ENCODE peak calls at places on chromosomes 11 and 22, in five cellular contexts. C is SK-N-SH, V is K562, R is HepG2, F is GM12878. Y is an unnamed sample.

GRCh38 chr22:36644333-36644757 is 59.2 kb downstream of the CACNG2 start:
- DNase-seq in C (no peak), V (peak; percentile 66), R (peak; percentile 51), F (no peak), Y (peak; percentile 68)

GRCh38 chr11:120332822-120333716 is 3.1 kb upstream of the ARHGEF12 start:
- DNase-seq in C (no peak), V (no peak), R (no peak), F (no peak), Y (no peak)

GRCh38 chr11:108929241-108929640 is 264.4 kb downstream of the DDX10 start:
- DNase-seq in C (no peak), V (no peak), R (peak; percentile 19), F (no peak), Y (no peak)

GRCh38 chr11:65862941-65863888 is 3.0 kb downstream of the MUS81 start:
- DNase-seq in C (no peak), V (no peak), R (no peak), F (no peak), Y (no peak)

GRCh38 chr11:10793470-10794255 is 15.1 kb downstream of the EIF4G2 start:
- DNase-seq in C (no peak), V (no peak), R (no peak), F (no peak), Y (no peak)

GRCh38 chr22:19687561-19688300 is 26.6 kb upstream of the SEPTIN5 start:
- DNase-seq in C (no peak), V (peak; percentile 43), R (no peak), F (no peak), Y (no peak)

GRCh38 chr11:130666781-130667251 is 218.4 kb downstream of the ADAMTS15 start:
- DNase-seq in C (no peak), V (no peak), R (no peak), F (no peak), Y (no peak)

GRCh38 chr22:44403166-44403565 is 90.4 kb upstream of the SHISAL1 start:
- DNase-seq in C (no peak), V (no peak), R (no peak), F (no peak), Y (no peak)

GRCh38 chr11:64675417-64676252 is 47.4 kb downstream of the NRXN2 start:
- DNase-seq in C (peak; percentile 59), V (no peak), R (no peak), F (no peak), Y (peak; percentile 55)

GRCh38 chr11:112885744-112886706 is 75.2 kb upstream of the NCAM1 start:
- DNase-seq in C (no peak), V (no peak), R (no peak), F (no peak), Y (no peak)

GRCh38 chr11:1382831-1383607 is 6.7 kb upstream of the BRSK2 start:
- DNase-seq in C (peak; percentile 91), V (peak; percentile 67), R (peak; percentile 22), F (peak; percentile 26), Y (peak; percentile 66)

GRCh38 chr22:45777046-45777851 is 105.6 kb downstream of the ATXN10 start:
- DNase-seq in C (no peak), V (no peak), R (no peak), F (no peak), Y (no peak)

GRCh38 chr22:24189249-24190158 is 8.2 kb downstream of the SUSD2 start:
- DNase-seq in C (peak; percentile 95), V (peak; percentile 56), R (peak; percentile 52), F (no peak), Y (peak; percentile 88)

GRCh38 chr11:11510939-11511338 is 110.9 kb downstream of the GALNT18 start:
- DNase-seq in C (no peak), V (no peak), R (no peak), F (no peak), Y (no peak)

GRCh38 chr11:47394322-47395224 is 13.8 kb upstream of the SLC39A13 start:
- DNase-seq in C (no peak), V (peak; percentile 67), R (peak; percentile 38), F (no peak), Y (no peak)

GRCh38 chr11:12653729-12654128 is 20.5 kb upstream of the TEAD1 start:
- DNase-seq in C (no peak), V (peak; percentile 15), R (peak; percentile 61), F (no peak), Y (no peak)
- TF ChIP-seq FOXM1 in C (no peak), V (no peak), R (no peak), F (no peak), Y (no peak)

DNA sequence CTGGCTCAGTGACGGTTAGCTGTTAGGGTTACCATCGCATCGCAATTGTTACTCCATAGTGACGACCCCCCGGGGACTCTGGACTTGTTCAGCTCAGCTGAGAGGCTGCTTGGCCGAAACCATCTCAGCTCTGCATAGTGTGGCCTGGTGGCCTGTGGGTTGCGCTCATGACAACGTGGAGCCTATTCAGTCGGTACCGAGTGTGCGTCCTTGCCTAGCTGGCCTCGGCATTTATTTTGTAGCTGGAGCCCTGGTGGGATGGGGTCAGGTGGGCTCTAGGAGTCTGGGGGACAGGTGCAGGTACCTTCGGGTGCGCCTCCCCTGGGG is 13.5 kb downstream of the LRP5 start:
- DNase-seq in C (peak; percentile 3), V (no peak), R (no peak), F (no peak), Y (no peak)
- TF ChIP-seq FOXM1 in C (no peak), V (no peak), R (no peak), F (no peak), Y (no peak)

DNA sequence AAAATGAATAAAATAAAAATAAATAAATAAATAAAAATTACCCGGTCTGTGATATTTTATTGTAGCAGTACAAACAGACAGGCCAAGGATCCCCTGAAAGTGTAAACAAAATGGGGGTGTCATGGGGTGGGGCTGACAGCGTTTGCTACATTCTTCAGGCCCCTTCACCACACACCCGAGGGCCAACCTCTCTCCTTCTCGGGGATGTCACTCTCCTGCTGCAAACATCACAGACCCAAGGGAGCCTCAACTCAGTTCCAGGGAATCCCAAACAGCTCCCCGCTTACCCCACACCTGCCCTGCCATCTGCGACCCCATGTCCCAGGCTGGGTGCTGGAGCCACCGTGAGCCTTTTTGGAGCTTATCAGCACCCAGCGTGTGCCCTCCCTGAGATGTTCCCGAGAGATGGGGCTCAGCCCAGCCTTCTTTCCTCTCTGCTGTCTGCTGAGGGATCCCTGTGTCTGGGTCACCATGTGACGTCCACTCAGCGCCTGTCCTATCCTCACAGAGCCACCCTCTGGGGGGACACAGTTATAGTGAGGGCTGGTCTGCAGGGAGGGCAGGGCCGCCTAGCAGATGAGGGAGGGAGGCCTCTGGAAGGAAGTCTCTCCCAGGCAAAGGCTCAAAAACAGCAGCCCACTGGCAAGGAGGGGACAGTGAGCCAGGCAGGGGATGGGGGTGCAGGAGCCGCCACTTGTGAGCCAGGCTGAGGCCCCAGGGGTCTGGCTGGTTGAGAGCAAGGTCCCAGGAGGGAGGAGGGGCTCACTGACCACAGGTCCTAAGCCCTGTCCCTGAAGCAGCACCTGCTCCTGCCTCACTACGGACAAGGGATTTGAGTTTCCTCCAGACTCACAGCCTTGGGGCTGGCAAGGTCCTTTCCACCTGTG is 1041.6 kb downstream of the BRD1 start:
- DNase-seq in C (no peak), V (no peak), R (no peak), F (no peak), Y (no peak)
- TF ChIP-seq FOXM1 in C (no peak), V (no peak), R (no peak), F (no peak), Y (no peak)

GRCh38 chr11:20854214-20854613 is 184.8 kb downstream of the NELL1 start:
- DNase-seq in C (no peak), V (no peak), R (no peak), F (no peak), Y (no peak)
- TF ChIP-seq FOXM1 in C (no peak), V (no peak), R (no peak), F (no peak), Y (no peak)

DNA sequence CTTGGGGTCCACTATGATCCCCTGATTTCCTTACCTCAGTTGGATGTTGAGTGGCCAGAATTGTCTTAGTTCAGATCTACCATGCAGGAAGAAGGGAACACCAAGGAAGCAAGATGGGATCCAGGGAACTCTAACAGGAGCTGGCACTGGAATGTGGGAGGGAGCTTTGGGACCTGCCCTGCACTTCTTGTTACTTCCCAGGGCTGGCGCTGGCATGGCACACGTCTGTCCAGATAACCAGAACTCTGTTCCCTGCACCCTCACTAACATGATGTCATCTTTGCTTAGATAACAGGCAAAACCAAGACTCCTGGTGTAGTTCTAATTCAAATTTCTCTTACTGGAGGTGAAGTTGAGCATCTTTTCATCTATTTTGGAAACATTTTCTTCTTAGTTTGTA is 550.0 kb downstream of the MN1 start:
- DNase-seq in C (no peak), V (no peak), R (no peak), F (no peak), Y (no peak)
- TF ChIP-seq FOXM1 in C (no peak), V (no peak), R (no peak), F (no peak), Y (no peak)

GRCh38 chr22:23183107-23183698 is 2.9 kb downstream of the BCR start:
- DNase-seq in C (peak; percentile 80), V (peak; percentile 97), R (peak; percentile 47), F (no peak), Y (peak; percentile 68)
- TF ChIP-seq FOXM1 in C (no peak), V (no peak), R (no peak), F (no peak), Y (no peak)

DNA sequence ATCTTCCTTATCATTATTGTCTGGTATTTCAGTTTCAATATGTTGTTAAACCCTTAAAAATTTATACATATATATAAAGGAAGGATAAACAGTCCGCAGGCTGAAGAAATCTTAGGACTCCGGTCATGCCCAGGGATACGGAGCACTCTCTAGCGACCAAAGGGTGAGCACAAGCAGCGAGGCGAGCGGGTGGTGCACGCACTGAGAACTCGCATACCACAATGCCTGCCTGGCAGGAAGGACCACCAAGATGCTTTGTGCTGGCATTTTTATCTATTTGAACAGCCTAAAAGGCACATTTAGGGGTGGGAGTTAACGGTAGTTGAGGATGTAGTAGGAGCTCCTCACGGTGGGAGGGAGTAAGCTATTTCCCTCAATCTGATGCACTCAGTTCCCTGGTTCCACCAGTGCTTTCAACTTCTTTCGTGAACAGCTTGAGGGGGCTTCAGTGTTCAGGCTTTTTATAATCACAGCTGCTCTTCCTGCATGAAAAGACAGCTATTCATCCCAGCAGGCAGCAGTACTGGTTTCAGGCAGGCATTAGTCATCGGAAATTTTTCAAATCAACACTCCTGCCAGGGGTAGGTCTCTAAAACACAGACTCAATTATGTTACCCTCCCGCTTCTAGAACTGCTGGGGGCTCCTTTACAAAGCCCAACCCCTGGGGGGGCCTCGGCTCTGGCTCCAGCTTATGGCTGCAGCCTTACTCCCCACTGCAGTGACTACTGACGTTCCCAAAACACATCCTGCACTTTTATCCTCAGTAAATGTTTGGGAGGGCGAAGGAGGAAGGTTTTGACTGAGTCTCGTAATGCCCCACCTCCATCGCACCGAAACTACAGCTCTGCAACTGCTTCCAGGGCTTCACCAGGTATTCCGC is 6.0 kb downstream of the POLDIP3 start:
- DNase-seq in C (no peak), V (no peak), R (no peak), F (no peak), Y (no peak)
- TF ChIP-seq FOXM1 in C (no peak), V (no peak), R (no peak), F (no peak), Y (no peak)

Y was measured in HEK293T.